ENCODE peak calls at places on chromosomes 7 and 10, in ten cellular contexts. One of them, this sample, is unnamed.

GRCh38 chr7:107969856-107970255 is 33.1 kb downstream of the LAMB1 start:
- DNase-seq in Caco-2: no peak
- DNase-seq in nucleus accumbens: no peak
- DNase-seq in GM23248: no peak
- DNase-seq in activated naive CD8-positive, alpha-beta T cell treated with anti-CD3 and anti-CD28 coated beads, Interleukin-2, amount 50 U/mL, for 24 hours: no peak
- DNase-seq in H9: no peak
- DNase-seq in nephron progenitor cell: no peak
- DNase-seq in NCI-H1930: no peak
- DNase-seq in CD8-positive, alpha-beta memory T cell: no peak
- DNase-seq in NCI-H2107: no peak
- DNase-seq in this sample: no peak

GRCh38 chr7:108181073-108181985 is 51.2 kb upstream of the LAMB4 start:
- DNase-seq in CD8-positive, alpha-beta memory T cell: peak
- DNase-seq in NCI-H2107: peak
- DNase-seq in nucleus accumbens: no peak
- DNase-seq in activated naive CD8-positive, alpha-beta T cell treated with anti-CD3 and anti-CD28 coated beads, Interleukin-2, amount 50 U/mL, for 24 hours: no peak
- DNase-seq in H9: peak
- DNase-seq in Caco-2: no peak
- DNase-seq in NCI-H1930: peak
- DNase-seq in nephron progenitor cell: peak
- DNase-seq in GM23248: peak
- DNase-seq in this sample: no peak

GRCh38 chr7:123823898-123824753 is 20.8 kb upstream of the HYAL4 start:
- DNase-seq in GM23248: no peak
- DNase-seq in Caco-2: no peak
- DNase-seq in NCI-H2107: no peak
- DNase-seq in nucleus accumbens: no peak
- DNase-seq in CD8-positive, alpha-beta memory T cell: no peak
- DNase-seq in H9: no peak
- DNase-seq in nephron progenitor cell: no peak
- DNase-seq in NCI-H1930: no peak
- DNase-seq in activated naive CD8-positive, alpha-beta T cell treated with anti-CD3 and anti-CD28 coated beads, Interleukin-2, amount 50 U/mL, for 24 hours: peak
- DNase-seq in this sample: peak

GRCh38 chr7:55086413-55087201 is 67.8 kb downstream of the EGFR start:
- DNase-seq in NCI-H1930: no peak
- DNase-seq in nucleus accumbens: no peak
- DNase-seq in CD8-positive, alpha-beta memory T cell: no peak
- DNase-seq in activated naive CD8-positive, alpha-beta T cell treated with anti-CD3 and anti-CD28 coated beads, Interleukin-2, amount 50 U/mL, for 24 hours: peak
- DNase-seq in GM23248: peak
- DNase-seq in H9: no peak
- DNase-seq in nephron progenitor cell: no peak
- DNase-seq in Caco-2: no peak
- DNase-seq in NCI-H2107: no peak
- DNase-seq in this sample: peak

GRCh38 chr10:27819781-27820531 is 74.3 kb upstream of the MKX start:
- DNase-seq in GM23248: peak
- DNase-seq in NCI-H2107: no peak
- DNase-seq in activated naive CD8-positive, alpha-beta T cell treated with anti-CD3 and anti-CD28 coated beads, Interleukin-2, amount 50 U/mL, for 24 hours: no peak
- DNase-seq in nucleus accumbens: no peak
- DNase-seq in Caco-2: no peak
- DNase-seq in H9: no peak
- DNase-seq in NCI-H1930: no peak
- DNase-seq in nephron progenitor cell: no peak
- DNase-seq in CD8-positive, alpha-beta memory T cell: no peak
- DNase-seq in this sample: no peak

GRCh38 chr10:112663181-112663879 is 216.3 kb downstream of the VTI1A start:
- DNase-seq in NCI-H2107: no peak
- DNase-seq in activated naive CD8-positive, alpha-beta T cell treated with anti-CD3 and anti-CD28 coated beads, Interleukin-2, amount 50 U/mL, for 24 hours: no peak
- DNase-seq in NCI-H1930: no peak
- DNase-seq in H9: no peak
- DNase-seq in CD8-positive, alpha-beta memory T cell: no peak
- DNase-seq in Caco-2: no peak
- DNase-seq in GM23248: peak
- DNase-seq in nucleus accumbens: no peak
- DNase-seq in nephron progenitor cell: no peak
- DNase-seq in this sample: no peak

GRCh38 chr7:151113344-151114150 is 27.3 kb downstream of the AGAP3 start:
- DNase-seq in NCI-H1930: no peak
- DNase-seq in CD8-positive, alpha-beta memory T cell: no peak
- DNase-seq in NCI-H2107: no peak
- DNase-seq in activated naive CD8-positive, alpha-beta T cell treated with anti-CD3 and anti-CD28 coated beads, Interleukin-2, amount 50 U/mL, for 24 hours: no peak
- DNase-seq in Caco-2: peak
- DNase-seq in GM23248: peak
- DNase-seq in nucleus accumbens: no peak
- DNase-seq in H9: peak
- DNase-seq in nephron progenitor cell: no peak
- DNase-seq in this sample: no peak

GRCh38 chr10:119478111-119479047 is 64.1 kb downstream of the RGS10 start:
- DNase-seq in CD8-positive, alpha-beta memory T cell: peak
- DNase-seq in nephron progenitor cell: no peak
- DNase-seq in GM23248: no peak
- DNase-seq in NCI-H2107: no peak
- DNase-seq in NCI-H1930: no peak
- DNase-seq in activated naive CD8-positive, alpha-beta T cell treated with anti-CD3 and anti-CD28 coated beads, Interleukin-2, amount 50 U/mL, for 24 hours: peak
- DNase-seq in H9: no peak
- DNase-seq in nucleus accumbens: no peak
- DNase-seq in Caco-2: no peak
- DNase-seq in this sample: peak